ENCODE peak calls at places on chromosomes 12 and 14, in six cellular contexts. W is transverse colon, U is Panc1, Z is lung, R is mammary epithelial cell, I is stomach. G is an unnamed sample.
A peak's percentile ranks its signal among the peaks of the same experiment; 100 is the strongest.

GRCh38 chr12:96416033-96416790 is 16.0 kb upstream of the CDK17 start:
- DNase-seq in I (no peak), R (peak; percentile 95), U (no peak), Z (no peak), W (no peak), G (no peak)

GRCh38 chr12:130124605-130125244 is 37.5 kb upstream of the FZD10 start:
- DNase-seq in R (no peak), Z (no peak), I (no peak), U (no peak), W (no peak), G (no peak)

GRCh38 chr12:123889848-123890535 is 82.6 kb downstream of the CCDC92 start:
- DNase-seq in R (no peak), Z (no peak), U (no peak), I (no peak), W (no peak), G (no peak)

GRCh38 chr14:72880164-72880563 is 13.7 kb downstream of the DPF3 start:
- DNase-seq in R (no peak), W (no peak), Z (no peak), I (no peak), U (no peak), G (no peak)

GRCh38 chr12:80872053-80872452 is 65.7 kb downstream of the LIN7A start:
- DNase-seq in R (no peak), U (no peak), Z (no peak), W (no peak), I (no peak), G (no peak)

GRCh38 chr14:34059925-34060746 is 109.3 kb upstream of the EGLN3 start:
- DNase-seq in R (peak; percentile 71), U (no peak), I (peak; percentile 85), Z (peak; percentile 49), W (peak; percentile 87), G (peak; percentile 28)

GRCh38 chr12:105334001-105334400 is 3.5 kb downstream of the C12orf75 start:
- DNase-seq in I (no peak), R (no peak), U (no peak), W (no peak), Z (no peak), G (no peak)

GRCh38 chr14:105107781-105108515 is 42.7 kb upstream of the GPR132 start:
- DNase-seq in Z (no peak), I (no peak), U (no peak), W (no peak), R (no peak), G (no peak)

GRCh38 chr12:130428116-130428515 is 90.4 kb downstream of the PIWIL1 start:
- DNase-seq in I (peak; percentile 20), W (peak; percentile 4), Z (no peak), U (no peak), R (no peak), G (no peak)

GRCh38 chr12:92695056-92695455 is 7.7 kb upstream of the PLEKHG7 start:
- DNase-seq in U (no peak), W (no peak), I (no peak), Z (no peak), R (no peak), G (no peak)

GRCh38 chr14:89572566-89573398 is 155.7 kb upstream of the FOXN3 start:
- DNase-seq in I (no peak), U (no peak), Z (no peak), W (no peak), R (no peak), G (no peak)

GRCh38 chr12:128661216-128661550 is 162.6 kb downstream of the SLC15A4 start:
- DNase-seq in W (no peak), R (no peak), Z (no peak), U (no peak), I (no peak), G (no peak)

GRCh38 chr12:24496755-24497154 is 452.1 kb downstream of the BCAT1 start:
- DNase-seq in W (no peak), U (no peak), R (peak; percentile 2), Z (no peak), I (no peak), G (no peak)

GRCh38 chr14:20742132-20742531 is 3.6 kb upstream of the EDDM3A start:
- DNase-seq in I (no peak), U (no peak), W (no peak), R (no peak), Z (no peak), G (no peak)

GRCh38 chr12:41288188-41288811 is 100.2 kb downstream of the PDZRN4 start:
- DNase-seq in U (no peak), Z (no peak), R (no peak), I (no peak), W (no peak), G (no peak)

GRCh38 chr14:64726585-64726890 is 22.3 kb downstream of the PLEKHG3 start:
- DNase-seq in R (peak; percentile 99), I (peak; percentile 62), Z (no peak), U (no peak), W (peak; percentile 92), G (no peak)

GRCh38 chr12:118053071-118053985 is 7.7 kb downstream of the WSB2 start:
- DNase-seq in I (no peak), U (no peak), W (no peak), Z (no peak), R (no peak), G (no peak)

GRCh38 chr12:65152012-65152411 is 17.4 kb upstream of the LEMD3 start:
- DNase-seq in Z (no peak), U (no peak), W (no peak), I (no peak), R (peak; percentile 69), G (no peak)

GRCh38 chr14:33590891-33591630 is 359.8 kb downstream of the EGLN3 start:
- DNase-seq in R (no peak), W (no peak), I (no peak), U (no peak), Z (no peak), G (no peak)

GRCh38 chr12:54007538-54008259 is 1.1 kb upstream of the HOXC8 start:
- DNase-seq in W (no peak), U (no peak), Z (no peak), I (no peak), R (no peak), G (no peak)

GRCh38 chr12:126747530-126748149 is 1519.3 kb upstream of the TMEM132C start:
- DNase-seq in W (peak; percentile 39), R (no peak), U (no peak), Z (peak; percentile 53), I (peak; percentile 47), G (peak; percentile 8)

GRCh38 chr12:106445981-106446380 is 88.4 kb downstream of the POLR3B start:
- DNase-seq in I (no peak), U (no peak), R (no peak), Z (no peak), W (no peak), G (no peak)

GRCh38 chr14:61621444-61621843 is 73.9 kb upstream of the HIF1A start:
- DNase-seq in W (no peak), R (no peak), U (no peak), I (no peak), Z (no peak), G (no peak)

GRCh38 chr12:109947511-109947910 is 47.4 kb downstream of the TCHP start:
- DNase-seq in I (no peak), W (no peak), R (peak; percentile 11), U (no peak), Z (no peak), G (no peak)

GRCh38 chr12:45324391-45324790 is 108.5 kb downstream of the ANO6 start:
- DNase-seq in Z (no peak), R (no peak), W (no peak), I (no peak), U (no peak), G (no peak)

GRCh38 chr14:37116933-37117844 is 55.2 kb downstream of the SLC25A21 start:
- DNase-seq in Z (no peak), W (no peak), U (peak; percentile 59), R (peak; percentile 68), I (no peak), G (no peak)

GRCh38 chr12:94261781-94262180 is 113.4 kb downstream of the PLXNC1 start:
- DNase-seq in R (no peak), I (no peak), Z (no peak), U (no peak), W (no peak), G (no peak)

GRCh38 chr12:94260717-94261116 is 112.3 kb downstream of the PLXNC1 start:
- DNase-seq in U (no peak), R (no peak), I (no peak), Z (no peak), W (no peak), G (no peak)

GRCh38 chr12:94260017-94260416 is 111.6 kb downstream of the PLXNC1 start:
- DNase-seq in I (no peak), Z (no peak), W (no peak), U (no peak), R (no peak), G (no peak)

GRCh38 chr12:94262228-94263010 is 114.0 kb downstream of the PLXNC1 start:
- DNase-seq in I (peak; percentile 68), U (no peak), W (peak; percentile 81), R (peak; percentile 63), Z (peak; percentile 95), G (peak; percentile 62)

DNA sequence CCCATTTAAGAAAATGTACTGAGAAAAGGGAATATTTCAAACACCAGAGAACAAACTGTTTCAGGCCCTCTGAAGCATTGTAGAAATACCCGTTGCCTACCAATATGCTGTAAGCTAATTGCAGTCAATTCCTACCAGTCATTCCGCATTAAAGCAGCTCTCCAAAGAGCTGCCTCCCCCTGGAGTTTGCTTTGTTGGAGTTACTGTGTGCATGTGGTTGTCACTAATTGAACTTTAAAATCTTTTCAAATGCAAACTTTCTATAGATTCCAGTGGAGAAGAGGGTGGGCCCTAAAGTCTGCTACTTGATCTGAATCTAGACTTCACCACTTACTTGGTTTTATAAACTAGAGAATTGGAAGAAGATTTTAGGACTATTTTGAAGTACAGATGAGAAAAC is 112.7 kb downstream of the PLXNC1 start:
- DNase-seq in W (no peak), U (no peak), R (no peak), Z (no peak), I (no peak), G (no peak)
- H3K36me3 ChIP-seq in W (no peaks in the 10 kb centered on the region), U (no peaks in the 10 kb centered on the region), R (no peaks in the 10 kb centered on the region), Z (no peaks in the 10 kb centered on the region), I (no peaks in the 10 kb centered on the region), G (no peaks in the 10 kb centered on the region)

GRCh38 chr12:115672506-115673080 is 604.9 kb downstream of the MED13L start:
- DNase-seq in R (no peak), I (no peak), U (no peak), Z (no peak), W (no peak), G (no peak)
- H3K27me3 ChIP-seq in R (peaks cover 4% of the 10 kb centered on the region), I (no peaks in the 10 kb centered on the region), U (no peaks in the 10 kb centered on the region), Z (no peaks in the 10 kb centered on the region), W (no peaks in the 10 kb centered on the region), G (no peaks in the 10 kb centered on the region)

DNA sequence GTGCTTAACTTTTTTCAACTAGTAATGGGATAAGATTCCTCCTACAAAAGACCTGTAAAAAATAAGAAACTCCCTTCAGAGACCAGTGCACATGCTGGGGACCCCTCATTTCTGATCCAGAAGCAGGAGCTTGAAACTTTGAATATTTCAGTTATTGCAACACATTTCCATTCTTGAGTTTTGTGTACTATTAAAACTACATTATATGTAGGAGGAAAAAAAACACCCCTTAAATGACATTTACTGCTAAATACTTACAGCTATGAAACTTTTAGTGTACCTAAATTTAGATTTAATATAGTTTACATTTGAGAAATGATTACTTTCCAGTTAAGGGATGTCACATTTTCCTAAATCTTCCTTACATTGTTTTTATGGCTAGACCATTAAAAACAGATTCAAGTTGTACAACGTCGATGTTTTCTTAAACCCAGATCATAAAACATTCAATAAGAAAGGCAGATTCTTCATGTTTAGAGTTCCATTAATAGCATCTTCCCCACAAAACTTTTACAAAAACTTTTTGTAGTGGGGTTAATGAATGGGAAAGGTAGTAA is 4.1 kb downstream of the LRIG3 start:
- DNase-seq in Z (no peak), R (no peak), W (no peak), U (no peak), I (no peak), G (no peak)
- H3K4me1 ChIP-seq in Z (peaks cover 8% of the 10 kb centered on the region), R (peaks cover 16% of the 10 kb centered on the region), W (peaks cover 35% of the 10 kb centered on the region), U (peaks cover 26% of the 10 kb centered on the region), I (peaks cover 62% of the 10 kb centered on the region), G (no peaks in the 10 kb centered on the region)

GRCh38 chr12:4849946-4850345 is 59.8 kb upstream of the KCNA1 start:
- DNase-seq in R (no peak), W (no peak), U (no peak), I (no peak), Z (no peak), G (no peak)
- H3K36me3 ChIP-seq in R (no peaks in the 10 kb centered on the region), W (no peaks in the 10 kb centered on the region), U (no peaks in the 10 kb centered on the region), I (no peaks in the 10 kb centered on the region), Z (no peaks in the 10 kb centered on the region), G (no peaks in the 10 kb centered on the region)

G was measured in CD8-positive, alpha-beta T cell.